ENCODE peak calls at places on chromosomes 5 and 9, in five cellular contexts. Y is mesothelial cell of epicardium; K is NCI-H1694 treated with DMSO at 0.1 percent for 48 hours; J is activated CD8-positive, alpha-beta memory T cell treated with anti-CD3 and anti-CD28 coated beads for 1 hour; X is omental fat pad. Q is an unnamed sample.

GRCh38 chr9:24257726-24258125 is 288.0 kb downstream of the IZUMO3 start:
- DNase-seq in Y (no peak), K (no peak), J (no peak), X (no peak), Q (no peak)

GRCh38 chr5:44719856-44720255 is 88.9 kb upstream of the MRPS30 start:
- DNase-seq in Y (no peak), K (no peak), J (no peak), X (no peak), Q (no peak)

GRCh38 chr5:74299833-74300232 is 340.7 kb downstream of the ENC1 start:
- DNase-seq in Y (no peak), K (no peak), J (no peak), X (no peak), Q (no peak)

GRCh38 chr5:7815757-7816534 is 35.0 kb downstream of the CFAP90 start:
- DNase-seq in Y (peak; percentile 55), K (peak; percentile 11), J (peak; percentile 47), X (peak; percentile 65), Q (peak; percentile 43)

GRCh38 chr9:14343948-14344547 is 30.1 kb upstream of the NFIB start:
- DNase-seq in Y (no peak), K (peak; percentile 57), J (no peak), X (no peak), Q (no peak)

GRCh38 chr9:6893350-6894131 is 135.8 kb downstream of the KDM4C start:
- DNase-seq in Y (no peak), K (no peak), J (no peak), X (no peak), Q (no peak)

GRCh38 chr5:177524539-177524900 is 7.8 kb upstream of the DDX41 start:
- DNase-seq in Y (no peak), K (no peak), J (no peak), X (no peak), Q (no peak)

GRCh38 chr9:125189011-125189360 is 617 bp downstream of the PPP6C start:
- DNase-seq in Y (no peak), K (no peak), J (peak; percentile 21), X (peak; percentile 24), Q (no peak)